ENCODE peak calls at places on chromosomes 4 and X, in ten cellular contexts. L is A549, J is right lobe of liver, Y is IMR-90, I is transverse colon, N is stomach, V is K562, Q is H54, H is uterus, C is HepG2. A is an unnamed sample.

GRCh38 chr4:878796-879729 is 53.1 kb downstream of the GAK start:
- DNase-seq in C (no peak), H (no peak), L (no peak), I (no peak), Y (no peak), V (no peak), Q (no peak), J (no peak), N (no peak), A (no peak)

GRCh38 chr4:55574252-55574651 is 17.8 kb downstream of the PDCL2 start:
- DNase-seq in I (no peak), L (no peak), C (no peak), V (no peak), Q (no peak), N (no peak), H (no peak), Y (no peak), J (no peak), A (no peak)

GRCh38 chr4:130257271-130257670 is 1161.3 kb downstream of the C4orf33 start:
- DNase-seq in Y (peak), I (no peak), L (peak), J (no peak), N (no peak), H (no peak), C (no peak), V (no peak), Q (peak), A (no peak)

GRCh38 chr4:153206534-153206933 is 2.3 kb downstream of the TRIM2 start:
- DNase-seq in J (no peak), I (no peak), C (no peak), Q (no peak), V (no peak), H (no peak), Y (no peak), L (no peak), N (no peak), A (no peak)

GRCh38 chrX:123422875-123423274 is 238.8 kb downstream of the GRIA3 start:
- DNase-seq in Y (peak), V (peak), C (peak), N (no peak), J (no peak), Q (no peak), L (peak), H (no peak), I (peak), A (no peak)

GRCh38 chr4:61532324-61532723 is 332.2 kb downstream of the ADGRL3 start:
- DNase-seq in C (no peak), H (no peak), L (no peak), N (no peak), V (no peak), Y (peak), I (no peak), Q (no peak), J (no peak), A (no peak)

GRCh38 chr4:78562687-78563086 is 11.1 kb downstream of the ANXA3 start:
- DNase-seq in L (no peak), Q (no peak), J (no peak), C (no peak), H (no peak), V (no peak), N (no peak), Y (no peak), I (no peak), A (no peak)

GRCh38 chr4:4496604-4497372 is 45.1 kb downstream of the STX18 start:
- DNase-seq in V (no peak), H (peak), C (no peak), L (no peak), J (no peak), Q (no peak), N (no peak), Y (no peak), I (no peak), A (no peak)

GRCh38 chr4:6128221-6128871 is 72.0 kb downstream of the JAKMIP1 start:
- DNase-seq in Y (no peak), J (no peak), H (no peak), C (peak), L (no peak), Q (no peak), V (no peak), I (no peak), N (no peak), A (no peak)

GRCh38 chr4:6142935-6143602 is 57.3 kb downstream of the JAKMIP1 start:
- DNase-seq in N (no peak), Q (no peak), H (no peak), I (no peak), Y (no peak), C (no peak), V (no peak), L (no peak), J (no peak), A (no peak)

GRCh38 chrX:41095962-41096955 is 11.0 kb downstream of the USP9X start:
- DNase-seq in L (no peak), J (no peak), Y (no peak), H (no peak), N (no peak), Q (no peak), V (no peak), I (no peak), C (no peak), A (no peak)

GRCh38 chrX:15675490-15675921 is 10.9 kb upstream of the CLTRN start:
- DNase-seq in Y (no peak), Q (peak), V (peak), J (peak), H (peak), N (peak), I (peak), C (no peak), L (peak), A (peak)
- TF ChIP-seq POLR2A in Y (peak), Q (peak), V (no peak), J (no peak), H (no peak), N (no peak), I (no peak), C (peak), L (peak), A (peak)

DNA sequence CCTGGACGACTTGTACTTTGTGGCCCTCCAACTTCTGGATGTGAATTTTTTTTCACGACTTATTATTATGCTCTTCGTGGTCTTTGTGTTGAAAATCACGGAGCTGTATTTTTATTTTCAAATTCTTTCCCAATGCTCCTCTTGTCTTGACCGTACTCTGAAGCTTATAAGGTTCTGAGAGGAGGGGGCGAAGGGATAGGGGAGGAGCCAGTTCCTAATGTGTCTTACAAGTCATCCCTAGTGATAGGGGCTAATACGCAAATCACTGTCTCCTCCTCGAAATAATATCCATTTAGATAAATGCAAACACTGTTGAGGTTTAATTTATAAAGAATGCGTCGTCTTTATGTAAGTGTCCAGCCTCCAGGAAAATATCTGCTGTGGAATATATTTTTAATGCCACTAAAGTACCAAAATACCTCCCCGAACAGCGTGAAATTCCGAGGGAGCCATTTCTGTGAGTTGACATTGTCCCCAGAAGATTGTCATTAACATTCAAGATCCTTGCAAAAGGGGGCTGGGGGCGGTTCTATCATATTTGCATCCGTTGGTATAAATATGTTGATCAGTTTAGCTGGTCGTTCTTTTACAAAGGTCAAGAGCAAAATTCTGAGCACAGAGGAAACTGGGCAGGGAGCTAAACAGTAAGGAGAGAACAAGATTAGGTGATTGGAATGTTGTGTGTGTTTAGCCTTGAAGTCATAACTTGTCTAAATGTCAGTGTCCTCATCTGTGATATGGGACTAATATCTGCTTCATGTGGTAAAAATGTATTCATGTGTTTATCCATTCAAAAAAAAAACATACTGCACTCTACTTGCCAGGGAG is 3.7 kb upstream of the FAT1 start:
- DNase-seq in Q (no peak), I (no peak), J (no peak), V (no peak), H (no peak), L (peak), C (no peak), Y (peak), N (no peak), A (no peak)
- TF ChIP-seq POLR2A in Q (no peak), I (no peak), J (no peak), V (no peak), H (no peak), L (no peak), C (no peak), Y (no peak), N (no peak), A (no peak)

GRCh38 chrX:119852410-119853353 is at the start of gene UPF3B:
- DNase-seq in C (peak), Y (peak), J (peak), I (peak), Q (peak), N (peak), L (peak), H (peak), V (peak), A (no peak)
- TF ChIP-seq POLR2A in C (peak), Y (peak), J (peak), I (peak), Q (peak), N (no peak), L (peak), H (peak), V (peak), A (peak)

GRCh38 chrX:154366666-154367055 is 7.8 kb downstream of the FLNA start:
- DNase-seq in Y (no peak), V (no peak), L (no peak), I (no peak), J (no peak), H (no peak), Q (no peak), C (no peak), N (no peak), A (no peak)
- TF ChIP-seq POLR2A in Y (no peak), V (peak), L (no peak), I (no peak), J (no peak), H (no peak), Q (no peak), C (no peak), N (no peak), A (no peak)

A was measured in vagina.